ENCODE peak calls at places on chromosomes 13 and 19, in eight cellular contexts. L is stimulated activated CD8-positive, alpha-beta memory T cell treated with anti-CD3 and anti-CD28 coated beads, Interleukin-15, amount 100 ng/mL, for 24 hours; P is psoas muscle; F is hepatocyte; Q is KBM-7; B is foreskin fibroblast; A is H54; U is mesothelial cell of epicardium. M is an unnamed sample.

GRCh38 chr13:41954226-41954625 is 6.7 kb downstream of the VWA8 start:
- DNase-seq in L (no peak), P (no peak), F (no peak), Q (no peak), B (no peak), A (no peak), U (no peak), M (no peak)

GRCh38 chr19:42246143-42246868 is 3.9 kb upstream of the GSK3A start:
- DNase-seq in L (no peak), P (peak), F (peak), Q (peak), B (peak), A (peak), U (no peak), M (peak)

GRCh38 chr13:24052547-24052981 is 108.0 kb upstream of the SPATA13 start:
- DNase-seq in L (no peak), P (no peak), F (no peak), Q (no peak), B (peak), A (no peak), U (no peak), M (peak)

GRCh38 chr13:68125087-68125480 is 894.9 kb upstream of the PCDH9 start:
- DNase-seq in L (no peak), P (no peak), F (no peak), Q (no peak), B (no peak), A (no peak), U (no peak), M (no peak)

GRCh38 chr13:72852207-72852606 is 70.3 kb downstream of the PIBF1 start:
- DNase-seq in L (no peak), P (no peak), F (no peak), Q (no peak), B (no peak), A (no peak), U (no peak), M (no peak)

GRCh38 chr19:42149447-42150202 is 17.4 kb upstream of the POU2F2 start:
- DNase-seq in L (no peak), P (no peak), F (no peak), Q (no peak), B (no peak), A (no peak), U (no peak), M (no peak)

GRCh38 chr19:47231215-47232054 is 436 bp upstream of the BBC3 start:
- DNase-seq in L (peak), P (peak), F (peak), Q (peak), B (peak), A (no peak), U (peak), M (peak)

GRCh38 chr13:36520111-36520510 is 87.8 kb downstream of the CCNA1 start:
- DNase-seq in L (no peak), P (no peak), F (no peak), Q (no peak), B (no peak), A (no peak), U (no peak), M (no peak)

GRCh38 chr19:46480409-46480808 is 9.0 kb upstream of the PNMA8A start:
- DNase-seq in L (no peak), P (peak), F (peak), Q (no peak), B (peak), A (no peak), U (peak), M (peak)

GRCh38 chr19:11286312-11286974 is 9.5 kb upstream of the TSPAN16 start:
- DNase-seq in L (no peak), P (no peak), F (no peak), Q (peak), B (peak), A (no peak), U (no peak), M (peak)

GRCh38 chr19:29678484-29679106 is 13.3 kb downstream of the PLEKHF1 start:
- DNase-seq in L (no peak), P (peak), F (no peak), Q (no peak), B (peak), A (no peak), U (no peak), M (no peak)

GRCh38 chr13:50613356-50613831 is 230.1 kb downstream of the DLEU7 start:
- DNase-seq in L (no peak), P (no peak), F (no peak), Q (no peak), B (peak), A (no peak), U (no peak), M (peak)

GRCh38 chr19:3580156-3580955 is 4.9 kb upstream of the GIPC3 start:
- DNase-seq in L (no peak), P (no peak), F (no peak), Q (no peak), B (peak), A (peak), U (no peak), M (peak)

GRCh38 chr13:55001881-55002280 is 1973.3 kb downstream of the OLFM4 start:
- DNase-seq in L (no peak), P (no peak), F (no peak), Q (no peak), B (no peak), A (no peak), U (no peak), M (no peak)

GRCh38 chr13:26964278-26965057 is 203.9 kb upstream of the GPR12 start:
- DNase-seq in L (no peak), P (no peak), F (no peak), Q (no peak), B (no peak), A (no peak), U (no peak), M (peak)

GRCh38 chr19:19997656-19998268 is 41.5 kb downstream of the ZNF682 start:
- DNase-seq in L (peak), P (no peak), F (no peak), Q (peak), B (no peak), A (peak), U (no peak), M (no peak)

GRCh38 chr13:110444226-110444653 is 117.3 kb downstream of the RAB20 start:
- DNase-seq in L (no peak), P (no peak), F (no peak), Q (peak), B (peak), A (no peak), U (no peak), M (peak)

GRCh38 chr13:43744630-43745029 is 42.1 kb downstream of the ENOX1 start:
- DNase-seq in L (no peak), P (no peak), F (no peak), Q (no peak), B (no peak), A (no peak), U (no peak), M (peak)

GRCh38 chr13:47109028-47109427 is 212.2 kb upstream of the HTR2A start:
- DNase-seq in L (no peak), P (no peak), F (no peak), Q (no peak), B (no peak), A (no peak), U (no peak), M (no peak)

GRCh38 chr19:48715681-48716171 is 3.8 kb downstream of the MAMSTR start:
- DNase-seq in L (no peak), P (peak), F (peak), Q (no peak), B (peak), A (no peak), U (no peak), M (no peak)

GRCh38 chr13:42985312-42986175 is 6.5 kb downstream of the EPSTI1 start:
- DNase-seq in L (no peak), P (no peak), F (peak), Q (no peak), B (no peak), A (no peak), U (no peak), M (no peak)

GRCh38 chr19:30217461-30217860 is 154.7 kb upstream of the ZNF536 start:
- DNase-seq in L (no peak), P (no peak), F (no peak), Q (no peak), B (no peak), A (no peak), U (no peak), M (no peak)

GRCh38 chr13:84686458-84686857 is 804.2 kb upstream of the SLITRK1 start:
- DNase-seq in L (no peak), P (no peak), F (no peak), Q (no peak), B (no peak), A (no peak), U (no peak), M (no peak)

GRCh38 chr13:31043891-31044657 is 111.6 kb downstream of the TEX26 start:
- DNase-seq in L (peak), P (peak), F (peak), Q (peak), B (peak), A (peak), U (peak), M (peak)

GRCh38 chr19:29576043-29576442 is 30.0 kb upstream of the POP4 start:
- DNase-seq in L (no peak), P (no peak), F (no peak), Q (no peak), B (no peak), A (peak), U (no peak), M (no peak)

GRCh38 chr19:18156841-18157464 is 4.0 kb downstream of the PIK3R2 start:
- DNase-seq in L (no peak), P (peak), F (peak), Q (peak), B (peak), A (peak), U (peak), M (peak)

GRCh38 chr13:41716236-41716635 is 244.7 kb downstream of the VWA8 start:
- DNase-seq in L (no peak), P (no peak), F (no peak), Q (no peak), B (no peak), A (no peak), U (no peak), M (no peak)

GRCh38 chr13:29624997-29625396 is 29.5 kb upstream of the SLC7A1 start:
- DNase-seq in L (no peak), P (no peak), F (no peak), Q (no peak), B (no peak), A (no peak), U (no peak), M (no peak)